ENCODE peak calls at places on chromosome 13, in four cellular contexts. K is Peyer's patch, Z is neural crest cell, E is HCT116. J is an unnamed sample.

GRCh38 chr13:99307247-99307646 is at the start of gene GPR183:
- DNase-seq in E (no peak), Z (no peak), K (no peak), J (no peak)

GRCh38 chr13:77820431-77821149 is 98.0 kb downstream of the EDNRB start:
- DNase-seq in E (no peak), Z (no peak), K (no peak), J (no peak)

GRCh38 chr13:28059214-28059613 is 41.2 kb downstream of the FLT3 start:
- DNase-seq in K (peak; percentile 65), Z (peak; percentile 9), E (peak; percentile 43), J (no peak)

GRCh38 chr13:65555973-65556372 is 1674.2 kb downstream of the PCDH9 start:
- DNase-seq in K (no peak), Z (no peak), E (no peak), J (no peak)

GRCh38 chr13:24632382-24633121 is 47.7 kb upstream of the ATP12A start:
- DNase-seq in Z (no peak), K (peak; percentile 47), E (no peak), J (no peak)

GRCh38 chr13:53189162-53189561 is 160.5 kb downstream of the OLFM4 start:
- DNase-seq in Z (no peak), K (no peak), E (no peak), J (no peak)

GRCh38 chr13:94056362-94056990 is 423.0 kb downstream of the DCT start:
- DNase-seq in Z (no peak), K (no peak), E (no peak), J (no peak)

GRCh38 chr13:91200486-91200885 is 147.0 kb upstream of the MIR17HG start:
- DNase-seq in Z (no peak), K (no peak), E (no peak), J (no peak)

GRCh38 chr13:92265408-92265807 is 867.0 kb downstream of the GPC5 start:
- DNase-seq in K (no peak), E (no peak), Z (no peak), J (no peak)

GRCh38 chr13:107348931-107349330 is 781.0 kb upstream of the ARGLU1 start:
- DNase-seq in E (no peak), Z (no peak), K (no peak), J (no peak)

GRCh38 chr13:114148521-114148855 is 16.1 kb upstream of the RASA3 start:
- DNase-seq in Z (no peak), E (no peak), K (peak; percentile 91), J (no peak)

GRCh38 chr13:46609052-46609451 is 56.1 kb downstream of the LRCH1 start:
- DNase-seq in Z (no peak), K (no peak), E (no peak), J (no peak)

GRCh38 chr13:70408865-70409264 is 300.6 kb upstream of the KLHL1 start:
- DNase-seq in Z (no peak), K (no peak), E (no peak), J (no peak)

GRCh38 chr13:28531195-28531955 is 36.4 kb upstream of the FLT1 start:
- DNase-seq in K (no peak), Z (peak; percentile 33), E (no peak), J (peak; percentile 56)

GRCh38 chr13:44257806-44258205 is 115.8 kb upstream of the SERP2 start:
- DNase-seq in Z (no peak), K (no peak), E (no peak), J (no peak)

GRCh38 chr13:20231839-20232555 is at the start of gene GJB6:
- DNase-seq in Z (no peak), E (no peak), K (no peak), J (peak; percentile 48)

GRCh38 chr13:35789335-35790166 is 313.1 kb upstream of the MAB21L1 start:
- DNase-seq in K (no peak), Z (no peak), E (peak; percentile 7), J (no peak)

GRCh38 chr13:111323950-111324651 is 3.7 kb downstream of the TEX29 start:
- DNase-seq in E (no peak), Z (no peak), K (peak; percentile 32), J (no peak)

GRCh38 chr13:45873491-45874360 is 22.2 kb upstream of the SIAH3 start:
- DNase-seq in Z (no peak), K (no peak), E (peak; percentile 50), J (no peak)

GRCh38 chr13:76632388-76633044 is 253.7 kb downstream of the KCTD12 start:
- DNase-seq in K (no peak), Z (no peak), E (no peak), J (no peak)

GRCh38 chr13:29845440-29846056 is 4.9 kb downstream of the UBL3 start:
- DNase-seq in Z (no peak), K (no peak), E (no peak), J (no peak)

GRCh38 chr13:113448885-113449692 is 4.2 kb downstream of the ADPRHL1 start:
- DNase-seq in K (peak; percentile 89), Z (no peak), E (peak; percentile 96), J (no peak)

GRCh38 chr13:113818700-113819295 is 45.1 kb downstream of the GAS6 start:
- DNase-seq in E (no peak), Z (no peak), K (no peak), J (no peak)

GRCh38 chr13:31556376-31556775 is 182.9 kb upstream of the RXFP2 start:
- DNase-seq in Z (no peak), K (no peak), E (no peak), J (no peak)

GRCh38 chr13:113668491-113668971 is 1.5 kb downstream of the GRK1 start:
- DNase-seq in E (no peak), K (peak; percentile 41), Z (no peak), J (peak; percentile 14)

GRCh38 chr13:43787998-43788397 is 1.2 kb upstream of the ENOX1 start:
- DNase-seq in Z (peak; percentile 40), K (no peak), E (peak; percentile 18), J (no peak)

GRCh38 chr13:111325941-111326620 is 5.6 kb downstream of the TEX29 start:
- DNase-seq in K (peak; percentile 41), E (no peak), Z (no peak), J (no peak)

GRCh38 chr13:73417012-73417615 is 358.3 kb downstream of the KLF5 start:
- DNase-seq in K (no peak), E (peak; percentile 46), Z (no peak), J (no peak)

GRCh38 chr13:99353836-99354235 is 46.6 kb upstream of the GPR183 start:
- DNase-seq in E (no peak), Z (no peak), K (no peak), J (no peak)

GRCh38 chr13:90302113-90302512 is 1045.4 kb upstream of the MIR17HG start:
- DNase-seq in Z (no peak), K (no peak), E (no peak), J (no peak)

GRCh38 chr13:25203256-25203794 is 31.2 kb upstream of the AMER2 start:
- DNase-seq in K (no peak), Z (no peak), E (no peak), J (no peak)

GRCh38 chr13:76875256-76875655 is 10.9 kb downstream of the KCTD12 start:
- DNase-seq in E (no peak), Z (no peak), K (no peak), J (no peak)

GRCh38 chr13:102405499-102406079 is 3.7 kb upstream of the FGF14 start:
- DNase-seq in K (no peak), Z (no peak), E (no peak), J (no peak)

GRCh38 chr13:33328691-33329090 is 43.1 kb upstream of the STARD13 start:
- DNase-seq in E (no peak), K (no peak), Z (peak; percentile 3), J (no peak)

GRCh38 chr13:33330483-33330882 is 44.9 kb upstream of the STARD13 start:
- DNase-seq in K (no peak), E (no peak), Z (no peak), J (no peak)

GRCh38 chr13:33326723-33327122 is 41.2 kb upstream of the STARD13 start:
- DNase-seq in Z (no peak), K (no peak), E (no peak), J (no peak)

GRCh38 chr13:33334831-33335230 is 49.3 kb upstream of the STARD13 start:
- DNase-seq in K (no peak), E (no peak), Z (no peak), J (no peak)

GRCh38 chr13:33331962-33332361 is 46.4 kb upstream of the STARD13 start:
- DNase-seq in K (no peak), E (no peak), Z (no peak), J (no peak)
- TF ChIP-seq CTCF in K (no peak), E (no peak), Z (no peak), J (no peak)

GRCh38 chr13:81988542-81988941 is 1647.6 kb upstream of the SPRY2 start:
- DNase-seq in Z (no peak), K (no peak), E (no peak), J (no peak)
- TF ChIP-seq CTCF in Z (no peak), K (no peak), E (no peak), J (no peak)

GRCh38 chr13:48078251-48078656 is 16.6 kb downstream of the MED4 start:
- DNase-seq in Z (no peak), K (peak; percentile 56), E (peak; percentile 13), J (no peak)
- TF ChIP-seq CTCF in Z (no peak), K (no peak), E (peak; percentile 35), J (no peak)

GRCh38 chr13:42660367-42660965 is 86.5 kb downstream of the TNFSF11 start:
- DNase-seq in E (no peak), Z (no peak), K (no peak), J (no peak)
- TF ChIP-seq CTCF in E (peak; percentile 46), Z (no peak), K (no peak), J (no peak)

DNA sequence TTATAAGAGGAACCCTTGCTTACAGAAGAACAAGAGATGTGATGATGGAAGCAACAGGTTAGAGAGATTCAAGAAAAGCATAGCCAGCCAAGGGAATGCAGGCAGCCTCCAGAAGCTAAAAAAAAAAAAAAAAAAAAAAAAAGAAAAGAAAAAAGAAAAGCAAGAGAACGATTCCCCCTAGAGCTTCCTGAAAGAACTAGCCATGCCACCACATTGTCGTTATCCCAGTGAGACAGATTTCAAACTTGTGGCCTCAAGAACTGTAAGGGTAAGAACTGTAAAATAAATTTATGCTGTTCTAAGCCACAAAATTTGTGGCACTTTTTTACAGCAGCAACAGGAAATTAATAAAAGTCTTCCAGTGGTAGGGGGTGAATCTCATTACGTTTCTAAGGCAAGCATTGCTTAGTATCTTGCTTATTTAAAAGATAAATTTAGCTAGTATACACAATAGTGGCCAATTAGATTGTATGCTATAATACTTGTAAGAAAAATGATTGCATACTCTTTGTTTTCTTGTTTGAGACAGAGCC is 21.8 kb downstream of the RFXAP start:
- DNase-seq in Z (no peak), K (no peak), E (no peak), J (no peak)
- TF ChIP-seq CTCF in Z (no peak), K (no peak), E (no peak), J (no peak)

GRCh38 chr13:39012608-39013007 is 22.0 kb upstream of the STOML3 start:
- DNase-seq in Z (no peak), K (no peak), E (no peak), J (no peak)

GRCh38 chr13:39013462-39013861 is 22.8 kb upstream of the STOML3 start:
- DNase-seq in E (no peak), K (no peak), Z (no peak), J (no peak)

GRCh38 chr13:39020853-39021462 is 16.9 kb downstream of the PROSER1 start:
- DNase-seq in K (no peak), E (no peak), Z (no peak), J (no peak)

GRCh38 chr13:39016087-39016486 is 21.8 kb downstream of the PROSER1 start:
- DNase-seq in Z (no peak), K (no peak), E (no peak), J (no peak)

GRCh38 chr13:39016789-39017188 is 21.1 kb downstream of the PROSER1 start:
- DNase-seq in K (no peak), Z (peak; percentile 11), E (peak; percentile 16), J (no peak)
- TF ChIP-seq CTCF in K (no peak), Z (peak; percentile 73), E (peak; percentile 70), J (peak; percentile 37)

GRCh38 chr13:109196896-109197295 is 567.5 kb downstream of the MYO16 start:
- DNase-seq in Z (peak; percentile 30), E (peak; percentile 38), K (no peak), J (no peak)
- TF ChIP-seq CTCF in Z (peak; percentile 57), E (peak; percentile 64), K (no peak), J (peak; percentile 42)